ENCODE peak calls at places on chromosomes 2 and 18, in five cellular contexts. A is SK-N-SH, R is K562, U is HepG2, V is GM12878. D is an unnamed sample.
A peak's percentile ranks its signal among the peaks of the same experiment; 100 is the strongest.

GRCh38 chr2:129396980-129397599 is 582.4 kb upstream of the RAB6C start:
- DNase-seq in R (peak; percentile 47), A (peak; percentile 43), U (peak; percentile 45), V (peak; percentile 21), D (peak; percentile 2)

GRCh38 chr18:27674411-27674810 is 489.3 kb upstream of the CHST9 start:
- DNase-seq in U (no peak), R (no peak), V (no peak), A (no peak), D (no peak)

GRCh38 chr2:237256845-237257244 is 157.1 kb downstream of the COL6A3 start:
- DNase-seq in U (no peak), R (no peak), V (no peak), A (no peak), D (no peak)

GRCh38 chr18:47613929-47614328 is 316.5 kb downstream of the SMAD2 start:
- DNase-seq in A (no peak), R (no peak), U (no peak), V (no peak), D (no peak)

GRCh38 chr2:20450201-20451108 is 3.6 kb downstream of the RHOB start:
- DNase-seq in A (peak; percentile 71), R (no peak), V (no peak), U (peak; percentile 87), D (no peak)

GRCh38 chr2:45394216-45394615 is 216.9 kb downstream of the SRBD1 start:
- DNase-seq in R (no peak), V (no peak), U (no peak), A (no peak), D (no peak)

GRCh38 chr2:73176205-73176880 is 26.0 kb upstream of the NOTO start:
- DNase-seq in R (no peak), V (no peak), U (peak; percentile 47), A (no peak), D (peak; percentile 32)

GRCh38 chr2:88055049-88055435 is 541 bp downstream of the KRCC1 start:
- DNase-seq in R (no peak), V (no peak), U (no peak), A (peak; percentile 56), D (no peak)

GRCh38 chr2:143513081-143513480 is 383.9 kb downstream of the ARHGAP15 start:
- DNase-seq in V (peak; percentile 5), A (peak; percentile 27), U (peak; percentile 16), R (peak; percentile 55), D (no peak)

GRCh38 chr18:36813111-36813752 is 15.6 kb downstream of the TPGS2 start:
- DNase-seq in V (no peak), U (no peak), A (no peak), R (no peak), D (no peak)

GRCh38 chr18:46079336-46079735 is 7.3 kb upstream of the PSTPIP2 start:
- DNase-seq in U (no peak), A (no peak), V (no peak), R (no peak), D (no peak)

DNA sequence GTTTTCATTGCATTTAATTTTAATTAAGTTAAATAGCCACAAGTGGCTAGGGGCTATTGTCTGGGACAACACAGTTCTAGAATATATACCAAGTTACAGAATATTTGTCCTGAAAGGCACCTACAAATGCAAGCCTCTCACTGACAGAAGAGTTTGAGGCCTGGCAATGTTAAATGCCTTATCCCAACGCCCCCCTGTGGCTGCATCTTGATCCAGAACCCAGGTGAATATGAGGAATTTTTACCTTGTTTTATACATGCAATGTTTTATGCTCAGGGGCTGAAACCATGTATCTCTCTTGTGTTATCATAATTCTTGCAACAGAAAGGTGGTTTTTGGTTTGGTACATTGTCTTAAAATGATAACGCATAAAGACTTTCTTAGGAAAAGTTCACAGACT is 71.8 kb upstream of the SEC11C start:
- DNase-seq in V (no peak), A (peak; percentile 25), U (no peak), R (peak; percentile 6), D (no peak)
- TF ChIP-seq REST in V (no peak), A (no peak), U (no peak), R (no peak), D (no peak)

GRCh38 chr2:149042881-149043280 is 4.4 kb downstream of the LYPD6B start:
- DNase-seq in U (no peak), V (no peak), R (no peak), A (no peak), D (no peak)

GRCh38 chr2:149038442-149039212 is at the start of gene LYPD6B:
- DNase-seq in V (no peak), U (no peak), R (no peak), A (peak; percentile 87), D (no peak)

GRCh38 chr2:149039213-149039724 is 770 bp downstream of the LYPD6B start:
- DNase-seq in V (no peak), R (no peak), U (no peak), A (no peak), D (no peak)

GRCh38 chr2:149041482-149041881 is 3.0 kb downstream of the LYPD6B start:
- DNase-seq in A (no peak), V (no peak), U (no peak), R (no peak), D (no peak)

GRCh38 chr2:149040451-149040850 is 2.0 kb downstream of the LYPD6B start:
- DNase-seq in V (no peak), A (no peak), R (peak; percentile 79), U (peak; percentile 24), D (peak; percentile 66)
- TF ChIP-seq CTCF in V (peak; percentile 78), A (peak; percentile 39), R (peak; percentile 75), U (peak; percentile 58), D (peak; percentile 59)

GRCh38 chr2:8478133-8478793 is 203.6 kb upstream of the ID2 start:
- DNase-seq in V (no peak), R (no peak), A (no peak), U (no peak), D (no peak)

GRCh38 chr2:8480936-8481335 is 200.9 kb upstream of the ID2 start:
- DNase-seq in A (no peak), U (no peak), R (no peak), V (no peak), D (no peak)

GRCh38 chr2:8479298-8479697 is 202.6 kb upstream of the ID2 start:
- DNase-seq in U (no peak), R (peak; percentile 7), A (peak; percentile 79), V (no peak), D (no peak)

GRCh38 chr2:8475349-8476045 is 206.4 kb upstream of the ID2 start:
- DNase-seq in A (no peak), R (no peak), V (peak; percentile 77), U (no peak), D (peak; percentile 41)

DNA sequence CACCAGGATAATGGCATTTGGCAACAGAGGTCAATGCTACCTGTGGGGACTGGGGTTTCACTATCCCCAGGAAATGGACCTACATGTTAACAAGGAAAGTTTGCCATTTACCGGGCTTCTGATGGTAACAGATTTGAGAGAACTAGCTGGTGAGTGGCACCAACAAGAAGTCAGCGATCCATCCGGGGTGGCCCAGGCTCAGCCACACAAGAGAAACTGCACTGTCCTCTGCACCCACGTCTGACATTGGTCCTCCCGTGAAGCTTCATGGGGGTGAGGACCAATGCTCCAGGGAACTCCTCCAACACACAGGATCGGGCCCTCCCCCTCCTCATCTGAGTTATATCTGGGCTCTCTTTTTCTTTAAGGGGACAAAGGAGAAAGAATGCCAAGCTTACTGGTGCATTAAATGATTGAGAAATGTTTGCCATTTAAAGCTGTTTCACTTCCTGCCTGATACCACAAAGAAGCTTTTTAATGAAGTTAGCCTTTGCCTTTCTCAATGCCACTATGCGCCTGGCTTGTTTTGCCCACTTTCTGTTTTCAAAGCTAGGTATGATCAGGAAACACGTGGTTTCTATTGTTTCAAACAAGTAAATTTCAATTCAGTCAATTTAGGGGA is 204.2 kb upstream of the ID2 start:
- DNase-seq in A (no peak), U (no peak), R (no peak), V (peak; percentile 95), D (peak; percentile 70)
- TF ChIP-seq GABPA in A (no peak), U (no peak), R (no peak), V (peak; percentile 11), D (no peak)

GRCh38 chr2:25939257-25939668 is 43.0 kb downstream of the KIF3C start:
- DNase-seq in U (no peak), A (no peak), V (no peak), R (no peak), D (no peak)
- TF ChIP-seq REST in U (no peak), A (no peak), V (no peak), R (no peak), D (no peak)